ENCODE peak calls at places on chromosomes 16 and 17, in four cellular contexts. One of them, this sample, is unnamed.

GRCh38 chr17:67606471-67606870 is 111.3 kb upstream of the NOL11 start:
- DNase-seq in left ventricle myocardium inferior: peak
- DNase-seq in AG09319: no peak
- DNase-seq in AG09309: no peak
- DNase-seq in this sample: no peak

GRCh38 chr17:48835971-48836370 is 5.1 kb downstream of the CALCOCO2 start:
- DNase-seq in left ventricle myocardium inferior: no peak
- DNase-seq in AG09319: no peak
- DNase-seq in AG09309: no peak
- DNase-seq in this sample: no peak

GRCh38 chr16:19520861-19521331 is 1.0 kb downstream of the GDE1 start:
- DNase-seq in left ventricle myocardium inferior: no peak
- DNase-seq in AG09319: no peak
- DNase-seq in AG09309: no peak
- DNase-seq in this sample: no peak

GRCh38 chr17:75511610-75512575 is 3.4 kb downstream of the CASKIN2 start:
- DNase-seq in left ventricle myocardium inferior: peak
- DNase-seq in AG09319: no peak
- DNase-seq in AG09309: no peak
- DNase-seq in this sample: no peak

GRCh38 chr17:72404872-72405271 is 284.1 kb downstream of the SOX9 start:
- DNase-seq in left ventricle myocardium inferior: no peak
- DNase-seq in AG09319: no peak
- DNase-seq in AG09309: no peak
- DNase-seq in this sample: no peak

GRCh38 chr16:67833035-67833417 is 9.1 kb upstream of the THAP11 start:
- DNase-seq in left ventricle myocardium inferior: no peak
- DNase-seq in AG09319: peak
- DNase-seq in AG09309: no peak
- DNase-seq in this sample: no peak

GRCh38 chr17:2937331-2938003 is 125.9 kb downstream of the OR1D5 start:
- DNase-seq in left ventricle myocardium inferior: no peak
- DNase-seq in AG09319: no peak
- DNase-seq in AG09309: no peak
- DNase-seq in this sample: no peak

GRCh38 chr16:86886651-86887050 is 308.3 kb downstream of the FOXL1 start:
- DNase-seq in left ventricle myocardium inferior: no peak
- DNase-seq in AG09319: no peak
- DNase-seq in AG09309: no peak
- DNase-seq in this sample: no peak

GRCh38 chr17:50270430-50271172 is 3.7 kb upstream of the TMEM92 start:
- DNase-seq in left ventricle myocardium inferior: no peak
- DNase-seq in AG09319: no peak
- DNase-seq in AG09309: no peak
- DNase-seq in this sample: no peak

GRCh38 chr16:68645494-68646388 is 631 bp downstream of the CDH3 start:
- DNase-seq in left ventricle myocardium inferior: no peak
- DNase-seq in AG09319: no peak
- DNase-seq in AG09309: no peak
- DNase-seq in this sample: no peak

GRCh38 chr16:11412175-11412904 is 67.1 kb downstream of the RMI2 start:
- DNase-seq in left ventricle myocardium inferior: no peak
- DNase-seq in AG09319: no peak
- DNase-seq in AG09309: no peak
- DNase-seq in this sample: no peak

GRCh38 chr16:48158296-48158695 is 2.5 kb upstream of the ABCC12 start:
- DNase-seq in left ventricle myocardium inferior: no peak
- DNase-seq in AG09319: no peak
- DNase-seq in AG09309: peak
- DNase-seq in this sample: no peak

GRCh38 chr16:83717308-83717707 is 90.5 kb upstream of the HSBP1 start:
- DNase-seq in left ventricle myocardium inferior: no peak
- DNase-seq in AG09319: no peak
- DNase-seq in AG09309: no peak
- DNase-seq in this sample: no peak

GRCh38 chr17:33981713-33982601 is 273.1 kb upstream of the CCL2 start:
- DNase-seq in left ventricle myocardium inferior: no peak
- DNase-seq in AG09319: no peak
- DNase-seq in AG09309: no peak
- DNase-seq in this sample: no peak

GRCh38 chr16:1941162-1941923 is 1.7 kb downstream of the MSRB1 start:
- DNase-seq in left ventricle myocardium inferior: no peak
- DNase-seq in AG09319: no peak
- DNase-seq in AG09309: no peak
- DNase-seq in this sample: no peak

GRCh38 chr17:74441537-74441936 is 9.6 kb downstream of the GPRC5C start:
- DNase-seq in left ventricle myocardium inferior: no peak
- DNase-seq in AG09319: no peak
- DNase-seq in AG09309: no peak
- DNase-seq in this sample: no peak

GRCh38 chr17:49851387-49852291 is 3.8 kb upstream of the TAC4 start:
- DNase-seq in left ventricle myocardium inferior: peak
- DNase-seq in AG09319: peak
- DNase-seq in AG09309: peak
- DNase-seq in this sample: no peak

GRCh38 chr16:1543085-1543896 is 9.8 kb downstream of the TMEM204 start:
- DNase-seq in left ventricle myocardium inferior: peak
- DNase-seq in AG09319: peak
- DNase-seq in AG09309: peak
- DNase-seq in this sample: no peak

GRCh38 chr16:13392341-13392740 is 490.9 kb downstream of the SHISA9 start:
- DNase-seq in left ventricle myocardium inferior: no peak
- DNase-seq in AG09319: no peak
- DNase-seq in AG09309: no peak
- DNase-seq in this sample: no peak

GRCh38 chr16:84950906-84951305 is 60.4 kb downstream of the ZDHHC7 start:
- DNase-seq in left ventricle myocardium inferior: no peak
- DNase-seq in AG09319: no peak
- DNase-seq in AG09309: no peak
- DNase-seq in this sample: no peak

GRCh38 chr16:8953064-8953463 is 10.6 kb downstream of the USP7 start:
- DNase-seq in left ventricle myocardium inferior: no peak
- DNase-seq in AG09319: no peak
- DNase-seq in AG09309: no peak
- DNase-seq in this sample: no peak

GRCh38 chr16:67672739-67673662 is 6.4 kb downstream of the C16orf86 start:
- DNase-seq in left ventricle myocardium inferior: peak
- DNase-seq in AG09319: peak
- DNase-seq in AG09309: no peak
- DNase-seq in this sample: no peak

GRCh38 chr17:39058524-39058923 is 91.3 kb upstream of the FBXO47 start:
- DNase-seq in left ventricle myocardium inferior: no peak
- DNase-seq in AG09319: no peak
- DNase-seq in AG09309: no peak
- DNase-seq in this sample: no peak

GRCh38 chr16:58032710-58033293 is 7.2 kb downstream of the MMP15 start:
- DNase-seq in left ventricle myocardium inferior: peak
- DNase-seq in AG09319: no peak
- DNase-seq in AG09309: no peak
- DNase-seq in this sample: no peak

GRCh38 chr17:50893183-50893993 is 27.2 kb upstream of the TOB1 start:
- DNase-seq in left ventricle myocardium inferior: no peak
- DNase-seq in AG09319: no peak
- DNase-seq in AG09309: no peak
- DNase-seq in this sample: no peak

GRCh38 chr16:18932243-18932997 is 6.2 kb upstream of the SMG1 start:
- DNase-seq in left ventricle myocardium inferior: no peak
- DNase-seq in AG09319: no peak
- DNase-seq in AG09309: peak
- DNase-seq in this sample: no peak

GRCh38 chr17:57257213-57257873 is 1.0 kb downstream of the MSI2 start:
- DNase-seq in left ventricle myocardium inferior: no peak
- DNase-seq in AG09319: no peak
- DNase-seq in AG09309: no peak
- DNase-seq in this sample: no peak

GRCh38 chr16:69741951-69742904 is 12.5 kb downstream of the NOB1 start:
- DNase-seq in left ventricle myocardium inferior: peak
- DNase-seq in AG09319: peak
- DNase-seq in AG09309: no peak
- DNase-seq in this sample: no peak

GRCh38 chr17:16889088-16889465 is 82.8 kb downstream of the TNFRSF13B start:
- DNase-seq in left ventricle myocardium inferior: no peak
- DNase-seq in AG09319: no peak
- DNase-seq in AG09309: no peak
- DNase-seq in this sample: no peak

GRCh38 chr17:46044286-46044928 is 45.4 kb downstream of the STH start:
- DNase-seq in left ventricle myocardium inferior: no peak
- DNase-seq in AG09319: peak
- DNase-seq in AG09309: peak
- DNase-seq in this sample: no peak

GRCh38 chr17:7587420-7587786 is 2.5 kb downstream of the SOX15 start:
- DNase-seq in left ventricle myocardium inferior: no peak
- DNase-seq in AG09319: peak
- DNase-seq in AG09309: peak
- DNase-seq in this sample: no peak

GRCh38 chr17:82031885-82032627 is 578 bp downstream of the RAC3 start:
- DNase-seq in left ventricle myocardium inferior: no peak
- DNase-seq in AG09319: no peak
- DNase-seq in AG09309: no peak
- DNase-seq in this sample: no peak

GRCh38 chr16:27677300-27677699 is 127.4 kb downstream of the KATNIP start:
- DNase-seq in left ventricle myocardium inferior: no peak
- DNase-seq in AG09319: no peak
- DNase-seq in AG09309: no peak
- DNase-seq in this sample: no peak

GRCh38 chr17:21357696-21358095 is 18.5 kb upstream of the KCNJ12 start:
- DNase-seq in left ventricle myocardium inferior: no peak
- DNase-seq in AG09319: no peak
- DNase-seq in AG09309: no peak
- DNase-seq in this sample: no peak

This sample was measured in cortex of kidney.